ENCODE peak calls at places on chromosomes 6 and 20, in five cellular contexts. N is stimulated activated CD8-positive, alpha-beta memory T cell treated with anti-CD3 and anti-CD28 coated beads, Interleukin-4, amount 100 ng/mL, for 1 hour; Q is heart right ventricle; Y is GM13977; W is A549. V is an unnamed sample.

GRCh38 chr6:149334201-149334600 is 16.7 kb downstream of the TAB2 start:
- DNase-seq in N (no peak), W (no peak), Q (no peak), Y (no peak), V (no peak)

GRCh38 chr20:48142258-48142657 is 357.0 kb upstream of the SULF2 start:
- DNase-seq in N (no peak), Y (no peak), Q (no peak), W (no peak), V (no peak)

GRCh38 chr6:41638002-41638800 is at the start of gene MDFI:
- DNase-seq in Y (no peak), Q (no peak), N (no peak), W (no peak), V (no peak)

GRCh38 chr6:104940881-104941693 is 15.8 kb upstream of the LIN28B start:
- DNase-seq in Y (no peak), W (no peak), N (no peak), Q (peak; percentile 40), V (peak; percentile 51)

GRCh38 chr20:1810926-1811620 is 84.1 kb upstream of the SIRPA start:
- DNase-seq in N (no peak), Y (no peak), Q (no peak), W (no peak), V (no peak)

GRCh38 chr6:83430606-83431544 is at the start of gene ME1:
- DNase-seq in W (peak; percentile 36), Q (peak; percentile 80), N (peak; percentile 8), Y (peak; percentile 74), V (peak; percentile 88)

GRCh38 chr20:15992564-15992963 is 580.7 kb downstream of the KIF16B start:
- DNase-seq in Q (no peak), N (no peak), W (no peak), Y (no peak), V (no peak)

GRCh38 chr6:30787954-30788353 is 43.6 kb upstream of the IER3 start:
- DNase-seq in Y (no peak), N (no peak), W (no peak), Q (no peak), V (no peak)

GRCh38 chr20:51121901-51122412 is 99.0 kb upstream of the KCNG1 start:
- DNase-seq in W (peak; percentile 49), N (no peak), Q (no peak), Y (no peak), V (no peak)

GRCh38 chr6:43768983-43769525 is 957 bp upstream of the VEGFA start:
- DNase-seq in W (no peak), Q (peak; percentile 76), Y (no peak), N (no peak), V (peak; percentile 83)

GRCh38 chr6:126118058-126118759 is 131.9 kb downstream of the TRMT11 start:
- DNase-seq in W (no peak), Q (no peak), N (no peak), Y (no peak), V (no peak)

GRCh38 chr20:58374027-58374850 is 14.8 kb upstream of the VAPB start:
- DNase-seq in Y (no peak), Q (no peak), N (no peak), W (no peak), V (no peak)